ENCODE peak calls at places on chromosomes 12 and 14, in nine cellular contexts. One of them, this sample, is unnamed.

GRCh38 chr12:53736602-53737493 is 9.6 kb upstream of the CALCOCO1 start:
- DNase-seq in hypothalamus: no peak
- DNase-seq in ACHN: no peak
- DNase-seq in D341Med: no peak
- DNase-seq in Peyer's patch: no peak
- DNase-seq in fibroblast of lung: no peak
- DNase-seq in activated CD4-positive, alpha-beta T cell treated with anti-CD3 and anti-CD28 coated beads, Interleukin-2, amount 50 U/mL, for 1 hour: no peak
- DNase-seq in stimulated activated CD8-positive, alpha-beta memory T cell treated with anti-CD3 and anti-CD28 coated beads, Interleukin-2, amount 100 ng/mL, for 48 hours: no peak
- DNase-seq in endothelial cell: no peak
- DNase-seq in this sample: no peak

GRCh38 chr12:96132819-96133218 is 61.4 kb upstream of the ELK3 start:
- DNase-seq in stimulated activated CD8-positive, alpha-beta memory T cell treated with anti-CD3 and anti-CD28 coated beads, Interleukin-2, amount 100 ng/mL, for 48 hours: no peak
- DNase-seq in ACHN: no peak
- DNase-seq in hypothalamus: no peak
- DNase-seq in endothelial cell: no peak
- DNase-seq in Peyer's patch: no peak
- DNase-seq in fibroblast of lung: no peak
- DNase-seq in D341Med: no peak
- DNase-seq in activated CD4-positive, alpha-beta T cell treated with anti-CD3 and anti-CD28 coated beads, Interleukin-2, amount 50 U/mL, for 1 hour: peak
- DNase-seq in this sample: no peak

GRCh38 chr12:10031771-10032175 is 1.3 kb downstream of the CLEC9A start:
- DNase-seq in Peyer's patch: no peak
- DNase-seq in D341Med: no peak
- DNase-seq in ACHN: no peak
- DNase-seq in hypothalamus: no peak
- DNase-seq in stimulated activated CD8-positive, alpha-beta memory T cell treated with anti-CD3 and anti-CD28 coated beads, Interleukin-2, amount 100 ng/mL, for 48 hours: no peak
- DNase-seq in activated CD4-positive, alpha-beta T cell treated with anti-CD3 and anti-CD28 coated beads, Interleukin-2, amount 50 U/mL, for 1 hour: no peak
- DNase-seq in fibroblast of lung: peak
- DNase-seq in endothelial cell: no peak
- DNase-seq in this sample: no peak

GRCh38 chr12:21891763-21892217 is 49.4 kb downstream of the ABCC9 start:
- DNase-seq in activated CD4-positive, alpha-beta T cell treated with anti-CD3 and anti-CD28 coated beads, Interleukin-2, amount 50 U/mL, for 1 hour: no peak
- DNase-seq in hypothalamus: no peak
- DNase-seq in fibroblast of lung: no peak
- DNase-seq in stimulated activated CD8-positive, alpha-beta memory T cell treated with anti-CD3 and anti-CD28 coated beads, Interleukin-2, amount 100 ng/mL, for 48 hours: no peak
- DNase-seq in Peyer's patch: peak
- DNase-seq in ACHN: no peak
- DNase-seq in endothelial cell: no peak
- DNase-seq in D341Med: no peak
- DNase-seq in this sample: no peak

GRCh38 chr14:71714225-71714624 is 218.0 kb upstream of the RGS6 start:
- DNase-seq in stimulated activated CD8-positive, alpha-beta memory T cell treated with anti-CD3 and anti-CD28 coated beads, Interleukin-2, amount 100 ng/mL, for 48 hours: no peak
- DNase-seq in fibroblast of lung: peak
- DNase-seq in D341Med: no peak
- DNase-seq in endothelial cell: no peak
- DNase-seq in ACHN: no peak
- DNase-seq in hypothalamus: no peak
- DNase-seq in Peyer's patch: no peak
- DNase-seq in activated CD4-positive, alpha-beta T cell treated with anti-CD3 and anti-CD28 coated beads, Interleukin-2, amount 50 U/mL, for 1 hour: no peak
- DNase-seq in this sample: no peak

GRCh38 chr14:50001999-50002925 is 109.4 kb downstream of the ARF6 start:
- DNase-seq in endothelial cell: no peak
- DNase-seq in ACHN: no peak
- DNase-seq in hypothalamus: no peak
- DNase-seq in D341Med: no peak
- DNase-seq in stimulated activated CD8-positive, alpha-beta memory T cell treated with anti-CD3 and anti-CD28 coated beads, Interleukin-2, amount 100 ng/mL, for 48 hours: peak
- DNase-seq in fibroblast of lung: no peak
- DNase-seq in Peyer's patch: peak
- DNase-seq in activated CD4-positive, alpha-beta T cell treated with anti-CD3 and anti-CD28 coated beads, Interleukin-2, amount 50 U/mL, for 1 hour: peak
- DNase-seq in this sample: no peak

GRCh38 chr14:94173471-94173884 is 644 bp upstream of the PPP4R4 start:
- DNase-seq in stimulated activated CD8-positive, alpha-beta memory T cell treated with anti-CD3 and anti-CD28 coated beads, Interleukin-2, amount 100 ng/mL, for 48 hours: no peak
- DNase-seq in ACHN: no peak
- DNase-seq in endothelial cell: no peak
- DNase-seq in Peyer's patch: peak
- DNase-seq in D341Med: peak
- DNase-seq in fibroblast of lung: no peak
- DNase-seq in hypothalamus: no peak
- DNase-seq in activated CD4-positive, alpha-beta T cell treated with anti-CD3 and anti-CD28 coated beads, Interleukin-2, amount 50 U/mL, for 1 hour: no peak
- DNase-seq in this sample: no peak

GRCh38 chr14:93318927-93319326 is 13.9 kb downstream of the BTBD7 start:
- DNase-seq in activated CD4-positive, alpha-beta T cell treated with anti-CD3 and anti-CD28 coated beads, Interleukin-2, amount 50 U/mL, for 1 hour: no peak
- DNase-seq in Peyer's patch: no peak
- DNase-seq in ACHN: peak
- DNase-seq in D341Med: no peak
- DNase-seq in hypothalamus: no peak
- DNase-seq in stimulated activated CD8-positive, alpha-beta memory T cell treated with anti-CD3 and anti-CD28 coated beads, Interleukin-2, amount 100 ng/mL, for 48 hours: no peak
- DNase-seq in endothelial cell: no peak
- DNase-seq in fibroblast of lung: peak
- DNase-seq in this sample: no peak

GRCh38 chr12:94615284-94616216 is 34.8 kb downstream of the TMCC3 start:
- DNase-seq in ACHN: peak
- DNase-seq in Peyer's patch: peak
- DNase-seq in fibroblast of lung: peak
- DNase-seq in hypothalamus: no peak
- DNase-seq in endothelial cell: no peak
- DNase-seq in stimulated activated CD8-positive, alpha-beta memory T cell treated with anti-CD3 and anti-CD28 coated beads, Interleukin-2, amount 100 ng/mL, for 48 hours: no peak
- DNase-seq in activated CD4-positive, alpha-beta T cell treated with anti-CD3 and anti-CD28 coated beads, Interleukin-2, amount 50 U/mL, for 1 hour: no peak
- DNase-seq in D341Med: no peak
- DNase-seq in this sample: no peak